ENCODE peak calls at places on chromosomes 2 and 18, in five cellular contexts. H is transverse colon, Q is breast epithelium, R is adrenal gland, V is uterus. Y is an unnamed sample.

GRCh38 chr2:6452702-6453481 is 412.8 kb downstream of the CMPK2 start:
- DNase-seq in H (no peak), Q (no peak), R (no peak), V (no peak), Y (no peak)

GRCh38 chr2:10339647-10340592 is 37.2 kb downstream of the HPCAL1 start:
- DNase-seq in H (no peak), Q (no peak), R (no peak), V (no peak), Y (no peak)

GRCh38 chr2:20062615-20063545 is 11.5 kb upstream of the LAPTM4A start:
- DNase-seq in H (no peak), Q (no peak), R (no peak), V (no peak), Y (no peak)

GRCh38 chr2:150690870-150691269 is 203.4 kb upstream of the RND3 start:
- DNase-seq in H (no peak), Q (no peak), R (no peak), V (no peak), Y (no peak)

GRCh38 chr2:136085810-136086209 is 32.1 kb downstream of the CXCR4 start:
- DNase-seq in H (no peak), Q (no peak), R (no peak), V (no peak), Y (no peak)

GRCh38 chr2:109521233-109521632 is 92.5 kb downstream of the SEPTIN10 start:
- DNase-seq in H (no peak), Q (no peak), R (no peak), V (no peak), Y (no peak)

GRCh38 chr18:22203892-22204536 is 34.6 kb downstream of the GATA6 start:
- DNase-seq in H (no peak), Q (no peak), R (no peak), V (no peak), Y (no peak)

GRCh38 chr2:26251893-26252292 is 7.2 kb downstream of the HADHB start:
- DNase-seq in H (no peak), Q (no peak), R (peak; percentile 82), V (no peak), Y (no peak)

GRCh38 chr2:136611451-136611850 is 153.9 kb upstream of the THSD7B start:
- DNase-seq in H (no peak), Q (no peak), R (no peak), V (no peak), Y (no peak)

GRCh38 chr2:212032032-212032431 is 506.6 kb downstream of the ERBB4 start:
- DNase-seq in H (no peak), Q (no peak), R (no peak), V (no peak), Y (no peak)

GRCh38 chr18:49447810-49448745 is 12.4 kb downstream of the DYM start:
- DNase-seq in H (peak; percentile 21), Q (no peak), R (peak; percentile 26), V (no peak), Y (no peak)

GRCh38 chr2:85754313-85755095 is 713 bp downstream of the ATOH8 start:
- DNase-seq in H (peak; percentile 32), Q (no peak), R (no peak), V (peak; percentile 51), Y (no peak)

GRCh38 chr2:213036836-213037235 is 114.6 kb downstream of the IKZF2 start:
- DNase-seq in H (no peak), Q (no peak), R (no peak), V (no peak), Y (no peak)

GRCh38 chr2:207502199-207502598 is 27.6 kb upstream of the CREB1 start:
- DNase-seq in H (no peak), Q (no peak), R (no peak), V (no peak), Y (no peak)

GRCh38 chr2:100731535-100731981 is 88.4 kb upstream of the NPAS2 start:
- DNase-seq in H (no peak), Q (no peak), R (no peak), V (no peak), Y (no peak)

GRCh38 chr2:60735496-60736250 is 20.4 kb upstream of the PAPOLG start:
- DNase-seq in H (no peak), Q (no peak), R (peak; percentile 12), V (no peak), Y (no peak)

GRCh38 chr2:175742367-175742766 is 259.7 kb downstream of the LNPK start:
- DNase-seq in H (no peak), Q (no peak), R (no peak), V (no peak), Y (peak; percentile 11)

GRCh38 chr18:39870586-39870985 is 2084.4 kb upstream of the PIK3C3 start:
- DNase-seq in H (no peak), Q (no peak), R (no peak), V (no peak), Y (no peak)

GRCh38 chr2:74690571-74690970 is 36.5 kb downstream of the SEMA4F start:
- DNase-seq in H (no peak), Q (no peak), R (peak; percentile 46), V (no peak), Y (peak; percentile 54)

GRCh38 chr18:26549486-26550435 is 1.4 kb upstream of the KCTD1 start:
- DNase-seq in H (peak; percentile 61), Q (peak; percentile 36), R (peak; percentile 82), V (peak; percentile 59), Y (peak; percentile 73)

GRCh38 chr2:162029287-162029901 is 44.6 kb downstream of the DPP4 start:
- DNase-seq in H (no peak), Q (no peak), R (peak; percentile 74), V (peak; percentile 16), Y (peak; percentile 56)

GRCh38 chr18:61765097-61765496 is 127.7 kb downstream of the RNF152 start:
- DNase-seq in H (no peak), Q (no peak), R (no peak), V (peak; percentile 59), Y (no peak)

GRCh38 chr2:4354678-4355077 is 651.3 kb downstream of the DCDC2C start:
- DNase-seq in H (no peak), Q (no peak), R (peak; percentile 8), V (no peak), Y (peak; percentile 18)

GRCh38 chr18:42067527-42067926 is 112.5 kb downstream of the PIK3C3 start:
- DNase-seq in H (no peak), Q (no peak), R (no peak), V (no peak), Y (no peak)

GRCh38 chr2:158967114-158967730 is 1.2 kb upstream of the TANC1 start:
- DNase-seq in H (peak; percentile 17), Q (no peak), R (no peak), V (peak; percentile 26), Y (no peak)

GRCh38 chr2:108396845-108397244 is 19.1 kb downstream of the SULT1C4 start:
- DNase-seq in H (no peak), Q (no peak), R (peak; percentile 52), V (no peak), Y (no peak)

GRCh38 chr2:136377423-136378382 is 259.8 kb upstream of the CXCR4 start:
- DNase-seq in H (no peak), Q (no peak), R (no peak), V (no peak), Y (no peak)

GRCh38 chr2:1900736-1901135 is 156.4 kb upstream of the PXDN start:
- DNase-seq in H (no peak), Q (no peak), R (no peak), V (no peak), Y (no peak)

GRCh38 chr18:13175754-13176210 is 42.8 kb upstream of the LDLRAD4 start:
- DNase-seq in H (no peak), Q (no peak), R (no peak), V (no peak), Y (no peak)
- TF ChIP-seq POLR2A in H (no peak), Q (no peak), R (no peak), V (no peak), Y (no peak)

DNA sequence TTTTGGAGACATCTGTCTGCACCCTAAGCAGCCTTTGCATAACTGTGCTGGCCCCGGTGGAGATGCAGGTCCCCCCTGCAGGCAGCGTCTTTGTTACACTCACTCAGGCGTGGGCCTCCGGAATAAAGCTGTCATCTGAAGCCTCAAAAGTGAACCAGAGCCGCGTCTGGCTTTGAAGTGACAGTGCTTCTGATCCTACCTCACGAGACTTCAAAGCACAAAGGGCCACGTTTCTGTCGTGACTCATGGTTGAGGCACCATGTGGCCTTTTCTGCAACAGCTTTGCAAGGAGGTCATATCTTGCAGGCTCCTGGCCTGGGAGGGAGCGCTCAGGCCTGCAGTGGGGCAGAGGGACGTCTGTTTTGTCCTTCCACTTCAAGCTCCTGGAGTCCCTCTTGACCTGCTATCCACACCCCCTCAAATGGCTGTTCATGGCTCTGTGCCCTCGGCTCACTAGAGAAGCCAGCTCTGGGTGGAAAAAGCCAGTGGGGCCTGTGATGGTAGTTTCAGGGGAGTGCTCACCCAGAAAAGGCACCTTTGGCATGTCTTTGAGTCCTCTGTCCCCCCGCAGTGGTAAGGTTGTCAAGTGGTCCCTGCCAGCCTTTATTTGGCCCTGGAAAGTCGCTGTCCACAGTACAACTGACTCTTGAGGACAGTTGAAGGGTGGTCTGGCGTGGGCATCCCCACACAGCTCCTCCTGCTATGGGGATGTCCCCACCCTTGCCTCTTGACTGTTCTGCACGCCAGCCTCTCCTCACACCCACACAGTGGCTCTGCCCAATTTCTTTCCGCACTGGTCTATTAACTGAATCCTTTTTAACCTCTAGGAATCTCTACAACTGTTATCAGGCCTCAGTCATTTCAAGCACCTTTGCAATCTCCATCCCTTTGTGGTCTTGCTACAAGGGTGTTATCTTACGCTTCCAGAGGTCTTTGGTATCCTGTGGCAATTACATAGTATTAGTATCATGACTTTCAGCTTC is 19.3 kb downstream of the GPR55 start:
- DNase-seq in H (no peak), Q (no peak), R (peak; percentile 33), V (peak; percentile 3), Y (no peak)
- TF ChIP-seq POLR2A in H (no peak), Q (no peak), R (no peak), V (no peak), Y (no peak)

DNA sequence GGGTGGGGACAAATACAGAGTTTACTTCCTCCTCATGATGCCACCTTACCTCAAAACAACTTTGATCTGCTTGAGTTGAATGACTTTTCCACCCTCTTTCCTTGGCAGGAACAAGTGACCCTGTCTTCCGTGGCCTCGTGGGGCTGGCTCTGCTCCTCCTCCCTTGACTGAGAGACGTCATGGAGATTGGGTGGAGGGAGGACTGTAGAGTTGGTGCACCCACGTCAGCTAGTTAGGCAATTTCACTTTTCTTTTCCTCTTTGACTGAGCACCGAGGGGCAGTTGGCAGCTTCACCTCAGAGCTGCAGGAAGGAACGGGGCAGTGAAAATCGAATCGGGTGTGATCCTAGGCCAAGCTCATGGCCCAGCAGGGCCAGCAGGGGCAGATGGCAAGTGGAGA is at the start of gene SP140:
- DNase-seq in H (peak; percentile 73), Q (no peak), R (peak; percentile 43), V (no peak), Y (no peak)
- TF ChIP-seq POLR2A in H (peak; percentile 53), Q (no peak), R (no peak), V (no peak), Y (no peak)

GRCh38 chr2:111176388-111176787 is 55.7 kb downstream of the BCL2L11 start:
- DNase-seq in H (no peak), Q (no peak), R (no peak), V (no peak), Y (peak; percentile 30)
- TF ChIP-seq POLR2A in H (no peak), Q (no peak), R (no peak), V (no peak), Y (no peak)